ENCODE peak calls at places on chromosomes 5 and 9, in four cellular contexts. P is HepG2, G is GM12878, U is WTC11. O is an unnamed sample.

GRCh38 chr5:141618030-141618803 is 583 bp downstream of the DIAPH1 start:
- DNase-seq in P (peak), G (no peak), U (peak), O (no peak)

GRCh38 chr5:107367919-107368318 is 302.8 kb downstream of the EFNA5 start:
- DNase-seq in P (no peak), G (no peak), U (no peak), O (no peak)

GRCh38 chr5:160772854-160773253 is 79.2 kb downstream of the ATP10B start:
- DNase-seq in P (no peak), G (no peak), U (no peak), O (no peak)

GRCh38 chr5:55308254-55308836 is 556 bp downstream of the MTREX start:
- DNase-seq in P (peak), G (no peak), U (no peak), O (no peak)

GRCh38 chr9:89185980-89186379 is 7.4 kb upstream of the SHC3 start:
- DNase-seq in P (no peak), G (no peak), U (peak), O (peak)

GRCh38 chr9:83960991-83961390 is 19.0 kb downstream of the HNRNPK start:
- DNase-seq in P (no peak), G (no peak), U (no peak), O (no peak)

GRCh38 chr5:71011194-71011792 is 13.8 kb downstream of the NAIP start:
- DNase-seq in P (peak), G (no peak), U (no peak), O (no peak)

GRCh38 chr5:57221049-57221568 is 47.2 kb downstream of the GPBP1 start:
- DNase-seq in P (peak), G (peak), U (no peak), O (peak)

GRCh38 chr5:54524704-54525103 is 7.1 kb downstream of the SNX18 start:
- DNase-seq in P (no peak), G (no peak), U (no peak), O (no peak)

GRCh38 chr5:3092664-3093063 is 341.2 kb upstream of the IRX2 start:
- DNase-seq in P (no peak), G (no peak), U (no peak), O (no peak)

GRCh38 chr9:121778252-121779225 is 127.1 kb downstream of the DAB2IP start:
- DNase-seq in P (no peak), G (no peak), U (no peak), O (no peak)

GRCh38 chr9:7164440-7165349 is 406.9 kb downstream of the KDM4C start:
- DNase-seq in P (no peak), G (no peak), U (no peak), O (no peak)

GRCh38 chr9:134748637-134749036 is 107.0 kb downstream of the COL5A1 start:
- DNase-seq in P (no peak), G (no peak), U (no peak), O (no peak)

GRCh38 chr9:33186457-33187168 is 19.5 kb upstream of the B4GALT1 start:
- DNase-seq in P (no peak), G (no peak), U (no peak), O (peak)

GRCh38 chr5:150058480-150059126 is 27.8 kb downstream of the CSF1R start:
- DNase-seq in P (no peak), G (no peak), U (no peak), O (peak)

GRCh38 chr5:71899865-71900342 is 180.8 kb downstream of the CARTPT start:
- DNase-seq in P (no peak), G (no peak), U (no peak), O (no peak)

GRCh38 chr9:117932585-117932984 is 228.4 kb downstream of the TLR4 start:
- DNase-seq in P (no peak), G (no peak), U (no peak), O (no peak)

GRCh38 chr5:118060833-118061232 is 927.5 kb downstream of the DTWD2 start:
- DNase-seq in P (no peak), G (no peak), U (no peak), O (no peak)

GRCh38 chr5:153827407-153827806 is 211.3 kb downstream of the FAM114A2 start:
- DNase-seq in P (no peak), G (no peak), U (peak), O (no peak)

GRCh38 chr5:145762833-145763232 is 72.3 kb downstream of the PRELID2 start:
- DNase-seq in P (no peak), G (no peak), U (no peak), O (no peak)

GRCh38 chr5:14810941-14811573 is 60.5 kb downstream of the ANKH start:
- DNase-seq in P (no peak), G (no peak), U (no peak), O (no peak)

GRCh38 chr9:125461501-125462190 is 200.0 kb downstream of the GAPVD1 start:
- DNase-seq in P (no peak), G (no peak), U (no peak), O (no peak)
- TF ChIP-seq ETV6 in P (no peak), G (no peak), U (no peak), O (no peak)

GRCh38 chr5:75337366-75338021 is 474 bp downstream of the HMGCR start:
- DNase-seq in P (no peak), G (no peak), U (no peak), O (peak)
- TF ChIP-seq ETV6 in P (no peak), G (no peak), U (no peak), O (no peak)

DNA sequence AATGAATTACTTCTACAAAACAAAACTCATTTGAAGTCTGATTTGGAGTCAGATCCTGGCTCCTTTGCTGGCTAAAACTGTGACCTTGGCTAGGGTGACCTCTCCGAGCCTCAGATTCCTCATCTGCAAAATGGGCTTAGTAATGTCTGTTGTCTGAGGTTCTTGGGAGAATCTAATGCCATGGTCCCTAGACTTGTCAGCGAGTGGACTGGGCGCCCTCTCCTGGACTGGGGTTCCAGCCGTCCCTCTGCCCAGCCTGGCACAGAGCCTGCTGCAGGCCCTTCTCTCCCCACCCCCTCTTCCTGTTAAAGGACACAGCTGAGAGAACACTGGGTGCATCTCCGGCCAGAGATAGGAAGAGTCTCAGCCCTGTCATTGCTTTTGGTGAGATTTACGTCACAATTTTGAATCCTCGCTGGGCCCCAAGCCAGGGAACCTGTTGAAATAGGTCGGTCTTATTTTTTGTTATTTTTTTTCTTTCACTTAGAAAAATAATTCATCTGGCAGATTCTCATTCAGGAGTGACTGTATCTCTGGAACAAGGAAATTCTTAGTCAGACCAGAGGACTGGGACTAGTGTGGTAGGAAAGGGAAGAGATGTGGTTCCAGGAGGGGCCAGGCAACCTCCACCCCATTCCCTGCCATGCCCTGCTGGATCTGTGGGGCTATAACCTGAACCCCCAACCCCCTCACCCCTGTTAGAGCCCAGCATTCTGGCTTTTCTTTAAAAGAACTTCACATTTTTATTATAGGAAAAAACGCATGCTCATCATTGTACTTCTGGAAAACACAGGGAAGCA is 48.2 kb upstream of the RPL26L1 start:
- DNase-seq in P (peak), G (peak), U (peak), O (no peak)
- TF ChIP-seq ETV6 in P (no peak), G (no peak), U (no peak), O (no peak)

GRCh38 chr9:129486496-129487306 is 134.2 kb downstream of the C9orf50 start:
- DNase-seq in P (no peak), G (no peak), U (no peak), O (no peak)
- TF ChIP-seq ETV6 in P (no peak), G (no peak), U (no peak), O (no peak)

GRCh38 chr5:40733842-40734563 is 21.8 kb downstream of the TTC33 start:
- DNase-seq in P (no peak), G (no peak), U (no peak), O (no peak)

GRCh38 chr5:40735609-40736008 is 20.2 kb downstream of the TTC33 start:
- DNase-seq in P (no peak), G (no peak), U (no peak), O (no peak)

GRCh38 chr5:40733439-40733838 is 22.3 kb downstream of the TTC33 start:
- DNase-seq in P (no peak), G (no peak), U (no peak), O (no peak)

GRCh38 chr5:40736103-40736875 is 19.5 kb downstream of the TTC33 start:
- DNase-seq in P (peak), G (peak), U (no peak), O (peak)

DNA sequence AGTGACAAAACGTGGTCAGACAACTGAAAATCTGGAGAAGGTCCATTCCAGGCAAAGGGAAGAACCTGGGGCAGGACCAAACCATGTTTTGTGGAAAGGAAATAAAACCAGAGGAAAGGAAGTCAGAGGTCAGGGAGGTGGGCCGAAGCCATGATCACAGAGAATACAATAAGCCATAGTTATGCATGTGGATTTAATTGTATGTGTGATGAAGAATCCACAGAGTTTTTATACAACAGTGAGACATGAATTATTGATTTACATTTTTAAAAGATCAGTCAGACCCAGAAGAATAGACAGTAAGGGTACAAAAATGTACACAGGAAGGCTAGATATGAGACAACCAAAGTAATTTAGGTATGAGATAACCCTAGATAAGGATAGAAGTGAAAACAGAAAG is 20.8 kb downstream of the TTC33 start:
- DNase-seq in P (no peak), G (no peak), U (no peak), O (no peak)
- TF ChIP-seq ETV6 in P (no peak), G (no peak), U (no peak), O (no peak)

DNA sequence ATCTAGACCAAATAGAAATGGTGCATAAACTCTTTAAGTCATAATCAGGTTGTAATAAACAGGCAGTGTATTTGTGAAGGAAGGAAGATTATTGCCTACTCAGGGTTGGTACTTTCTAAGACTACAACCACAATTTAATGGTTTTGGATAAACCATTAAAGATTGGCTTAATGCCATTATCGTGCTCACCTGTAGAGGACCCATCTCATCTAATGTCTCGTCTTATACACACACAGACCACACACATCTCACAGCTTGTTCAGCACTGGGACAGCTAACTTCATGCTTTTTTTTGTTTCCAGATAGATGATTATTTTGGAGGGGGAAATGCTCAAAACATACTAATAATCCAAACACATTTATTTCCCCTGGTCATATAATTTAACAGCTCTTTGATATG is 175.7 kb upstream of the SLC12A2 start:
- DNase-seq in P (no peak), G (no peak), U (no peak), O (no peak)
- TF ChIP-seq ETV6 in P (no peak), G (no peak), U (no peak), O (no peak)

GRCh38 chr5:6419340-6419852 is 29.3 kb upstream of the UBE2QL1 start:
- DNase-seq in P (no peak), G (no peak), U (no peak), O (no peak)
- TF ChIP-seq ETV6 in P (no peak), G (no peak), U (no peak), O (no peak)

O was measured in K562.